ENCODE peak calls at places on chromosomes 13 and 19, in four cellular contexts. One of them, this sample, is unnamed. For H3K9me3, the result is how much of the 10 kb centered on the place peaks cover.

GRCh38 chr13:110644892-110645521 is 29.7 kb downstream of the NAXD start:
- DNase-seq in CD8-positive, alpha-beta memory T cell: peak
- DNase-seq in upper lobe of right lung: peak
- DNase-seq in tibial artery: peak
- DNase-seq in this sample: peak

GRCh38 chr19:28864577-28865042 is 348.3 kb downstream of the UQCRFS1 start:
- DNase-seq in CD8-positive, alpha-beta memory T cell: no peak
- DNase-seq in upper lobe of right lung: no peak
- DNase-seq in tibial artery: no peak
- DNase-seq in this sample: peak

GRCh38 chr19:33446156-33446917 is 72.8 kb downstream of the CEBPG start:
- DNase-seq in CD8-positive, alpha-beta memory T cell: no peak
- DNase-seq in upper lobe of right lung: peak
- DNase-seq in tibial artery: no peak
- DNase-seq in this sample: peak

GRCh38 chr19:31226536-31226935 is 122.7 kb downstream of the TSHZ3 start:
- DNase-seq in tibial artery: no peak
- DNase-seq in upper lobe of right lung: no peak
- DNase-seq in CD8-positive, alpha-beta memory T cell: no peak
- DNase-seq in this sample: no peak

GRCh38 chr19:5914358-5914774 is 312 bp downstream of the CAPS start:
- DNase-seq in tibial artery: no peak
- DNase-seq in CD8-positive, alpha-beta memory T cell: no peak
- DNase-seq in upper lobe of right lung: no peak
- DNase-seq in this sample: no peak

GRCh38 chr19:34131100-34131499 is 41.2 kb upstream of the LSM14A start:
- DNase-seq in CD8-positive, alpha-beta memory T cell: no peak
- DNase-seq in tibial artery: no peak
- DNase-seq in upper lobe of right lung: no peak
- DNase-seq in this sample: no peak

GRCh38 chr13:44274838-44275237 is 98.8 kb upstream of the SERP2 start:
- DNase-seq in tibial artery: no peak
- DNase-seq in upper lobe of right lung: no peak
- DNase-seq in CD8-positive, alpha-beta memory T cell: peak
- DNase-seq in this sample: no peak

GRCh38 chr13:33032037-33032625 is 15.9 kb downstream of the KL start:
- DNase-seq in upper lobe of right lung: peak
- DNase-seq in CD8-positive, alpha-beta memory T cell: no peak
- DNase-seq in tibial artery: no peak
- DNase-seq in this sample: peak

GRCh38 chr13:96900992-96901391 is 93.3 kb downstream of the OXGR1 start:
- DNase-seq in tibial artery: no peak
- DNase-seq in upper lobe of right lung: no peak
- DNase-seq in CD8-positive, alpha-beta memory T cell: no peak
- DNase-seq in this sample: no peak

GRCh38 chr13:25571237-25571636 is 199.5 kb downstream of the ATP8A2 start:
- DNase-seq in tibial artery: no peak
- DNase-seq in CD8-positive, alpha-beta memory T cell: no peak
- DNase-seq in upper lobe of right lung: no peak
- DNase-seq in this sample: no peak

GRCh38 chr13:113243847-113244246 is 34.4 kb downstream of the CUL4A start:
- DNase-seq in CD8-positive, alpha-beta memory T cell: no peak
- DNase-seq in upper lobe of right lung: no peak
- DNase-seq in tibial artery: no peak
- DNase-seq in this sample: no peak

GRCh38 chr19:13637664-13638063 is 126.7 kb upstream of the MRI1 start:
- DNase-seq in CD8-positive, alpha-beta memory T cell: no peak
- DNase-seq in upper lobe of right lung: no peak
- DNase-seq in tibial artery: no peak
- DNase-seq in this sample: no peak

GRCh38 chr19:834216-834615 is 6.6 kb downstream of the AZU1 start:
- DNase-seq in CD8-positive, alpha-beta memory T cell: no peak
- DNase-seq in upper lobe of right lung: no peak
- DNase-seq in tibial artery: no peak
- DNase-seq in this sample: no peak

GRCh38 chr19:13763300-13763699 is 1.0 kb upstream of the MRI1 start:
- DNase-seq in tibial artery: no peak
- DNase-seq in CD8-positive, alpha-beta memory T cell: no peak
- DNase-seq in upper lobe of right lung: no peak
- DNase-seq in this sample: no peak

GRCh38 chr13:32881792-32882175 is 134.4 kb upstream of the KL start:
- DNase-seq in CD8-positive, alpha-beta memory T cell: no peak
- DNase-seq in upper lobe of right lung: no peak
- DNase-seq in tibial artery: no peak
- DNase-seq in this sample: no peak

GRCh38 chr19:35247526-35248309 is 1.1 kb upstream of the LSR start:
- DNase-seq in tibial artery: no peak
- DNase-seq in CD8-positive, alpha-beta memory T cell: peak
- DNase-seq in upper lobe of right lung: peak
- DNase-seq in this sample: no peak

GRCh38 chr19:2923510-2923909 is 21.3 kb downstream of the ZNF77 start:
- DNase-seq in CD8-positive, alpha-beta memory T cell: no peak
- DNase-seq in tibial artery: no peak
- DNase-seq in upper lobe of right lung: no peak
- DNase-seq in this sample: no peak

GRCh38 chr19:4277051-4277700 is 1.9 kb upstream of the SHD start:
- DNase-seq in upper lobe of right lung: no peak
- DNase-seq in tibial artery: no peak
- DNase-seq in CD8-positive, alpha-beta memory T cell: no peak
- DNase-seq in this sample: no peak

GRCh38 chr19:30240904-30241695 is 131.1 kb upstream of the ZNF536 start:
- DNase-seq in upper lobe of right lung: no peak
- DNase-seq in tibial artery: no peak
- DNase-seq in CD8-positive, alpha-beta memory T cell: no peak
- DNase-seq in this sample: no peak

GRCh38 chr19:33245948-33246728 is 20.5 kb upstream of the SLC7A10 start:
- DNase-seq in tibial artery: no peak
- DNase-seq in upper lobe of right lung: no peak
- DNase-seq in CD8-positive, alpha-beta memory T cell: no peak
- DNase-seq in this sample: peak

GRCh38 chr13:83057119-83057518 is 825.2 kb downstream of the SLITRK1 start:
- DNase-seq in upper lobe of right lung: no peak
- DNase-seq in CD8-positive, alpha-beta memory T cell: no peak
- DNase-seq in tibial artery: no peak
- DNase-seq in this sample: no peak

GRCh38 chr13:39586142-39586541 is 16.9 kb downstream of the LHFPL6 start:
- DNase-seq in upper lobe of right lung: no peak
- DNase-seq in CD8-positive, alpha-beta memory T cell: no peak
- DNase-seq in tibial artery: no peak
- DNase-seq in this sample: no peak

GRCh38 chr13:31437975-31438374 is 238.2 kb downstream of the B3GLCT start:
- DNase-seq in CD8-positive, alpha-beta memory T cell: no peak
- DNase-seq in tibial artery: no peak
- DNase-seq in upper lobe of right lung: no peak
- DNase-seq in this sample: no peak

GRCh38 chr19:18203408-18203862 is 407 bp downstream of the RAB3A start:
- DNase-seq in upper lobe of right lung: peak
- DNase-seq in tibial artery: peak
- DNase-seq in CD8-positive, alpha-beta memory T cell: peak
- DNase-seq in this sample: peak

GRCh38 chr19:4173479-4174211 is 8.7 kb downstream of the SIRT6 start:
- DNase-seq in upper lobe of right lung: no peak
- DNase-seq in tibial artery: no peak
- DNase-seq in CD8-positive, alpha-beta memory T cell: no peak
- DNase-seq in this sample: no peak

GRCh38 chr19:30744741-30745475 is 372.7 kb downstream of the ZNF536 start:
- DNase-seq in upper lobe of right lung: no peak
- DNase-seq in tibial artery: no peak
- DNase-seq in CD8-positive, alpha-beta memory T cell: no peak
- DNase-seq in this sample: no peak

GRCh38 chr13:99376132-99376531 is 68.9 kb upstream of the GPR183 start:
- DNase-seq in CD8-positive, alpha-beta memory T cell: no peak
- DNase-seq in tibial artery: peak
- DNase-seq in upper lobe of right lung: no peak
- DNase-seq in this sample: no peak
- H3K9me3 ChIP-seq in CD8-positive, alpha-beta memory T cell: under half
- H3K9me3 ChIP-seq in tibial artery: under half
- H3K9me3 ChIP-seq in upper lobe of right lung: under half
- H3K9me3 ChIP-seq in this sample: under half

DNA sequence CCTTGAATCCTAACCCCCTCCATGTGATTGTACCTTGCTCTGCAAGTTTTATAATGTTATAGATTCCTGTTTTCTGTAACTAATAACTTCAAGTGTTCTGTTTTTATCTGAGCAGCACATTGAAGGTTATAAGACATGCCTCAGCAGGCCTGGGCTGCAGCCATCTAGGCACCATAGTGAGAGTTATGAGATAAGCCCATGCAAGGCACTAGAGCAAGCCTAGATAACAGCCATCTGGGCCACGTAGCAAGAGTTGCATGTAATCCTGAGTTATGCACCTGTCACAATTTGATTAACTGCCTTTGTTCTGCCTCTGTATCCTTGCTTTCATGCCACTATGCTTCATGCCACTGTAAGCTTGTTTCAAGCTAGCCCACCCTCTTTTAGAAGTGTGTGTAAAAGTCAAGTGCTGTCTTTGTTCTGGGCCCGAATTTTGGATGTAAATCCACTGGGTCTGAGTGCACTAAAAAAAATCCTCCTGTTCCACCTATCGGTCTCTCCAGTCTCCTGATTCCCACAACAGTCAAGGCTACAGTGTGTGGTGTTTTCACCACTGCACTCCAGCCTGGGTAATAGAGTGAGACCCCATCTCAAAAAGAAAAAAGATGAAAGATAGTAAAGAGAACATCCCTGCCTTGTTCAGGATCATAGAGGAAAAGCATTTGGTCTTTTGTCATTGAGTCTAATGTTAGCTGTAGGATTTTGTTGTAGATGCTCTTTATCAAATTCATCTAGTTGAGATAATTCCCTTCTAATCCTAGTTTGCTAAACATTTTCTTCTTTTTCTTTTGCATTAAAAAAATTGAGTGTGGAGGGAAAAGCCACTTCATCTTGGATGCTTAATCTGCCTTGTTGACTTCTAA is 16.1 kb upstream of the KBTBD6 start:
- DNase-seq in tibial artery: no peak
- DNase-seq in CD8-positive, alpha-beta memory T cell: no peak
- DNase-seq in upper lobe of right lung: no peak
- DNase-seq in this sample: no peak
- H3K9me3 ChIP-seq in tibial artery: under half
- H3K9me3 ChIP-seq in CD8-positive, alpha-beta memory T cell: under half
- H3K9me3 ChIP-seq in upper lobe of right lung: under half
- H3K9me3 ChIP-seq in this sample: half or more

GRCh38 chr13:18998389-18998788 is 183.2 kb downstream of the TUBA3C start:
- DNase-seq in CD8-positive, alpha-beta memory T cell: no peak
- DNase-seq in tibial artery: no peak
- DNase-seq in upper lobe of right lung: no peak
- DNase-seq in this sample: no peak

GRCh38 chr13:18993884-18994660 is 187.6 kb downstream of the TUBA3C start:
- DNase-seq in upper lobe of right lung: no peak
- DNase-seq in CD8-positive, alpha-beta memory T cell: no peak
- DNase-seq in tibial artery: no peak
- DNase-seq in this sample: no peak

GRCh38 chr13:18995259-18995873 is 186.3 kb downstream of the TUBA3C start:
- DNase-seq in CD8-positive, alpha-beta memory T cell: no peak
- DNase-seq in tibial artery: no peak
- DNase-seq in upper lobe of right lung: no peak
- DNase-seq in this sample: no peak

GRCh38 chr13:18996627-18997051 is 185.0 kb downstream of the TUBA3C start:
- DNase-seq in tibial artery: no peak
- DNase-seq in CD8-positive, alpha-beta memory T cell: no peak
- DNase-seq in upper lobe of right lung: no peak
- DNase-seq in this sample: no peak

DNA sequence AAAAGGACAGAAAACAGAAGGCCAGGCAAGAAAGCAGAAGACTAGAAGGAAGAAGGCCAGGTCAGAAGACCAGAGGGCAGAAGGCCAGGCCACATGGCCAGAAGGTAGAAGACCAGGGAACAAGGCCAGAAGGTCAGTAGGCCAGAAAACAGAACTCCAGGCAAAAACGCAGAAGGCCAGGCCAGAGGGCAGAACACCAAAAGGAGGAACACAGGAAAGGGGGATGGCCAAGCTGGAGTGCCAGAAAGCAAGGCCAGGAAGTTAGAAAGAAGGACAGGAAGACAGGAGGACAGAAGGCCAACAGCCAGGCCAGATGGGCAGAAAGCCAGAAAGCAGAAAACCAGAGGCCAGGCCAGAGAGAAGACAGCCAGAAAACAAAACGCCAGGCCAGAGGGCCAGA is 185.4 kb downstream of the TUBA3C start:
- DNase-seq in tibial artery: no peak
- DNase-seq in CD8-positive, alpha-beta memory T cell: no peak
- DNase-seq in upper lobe of right lung: no peak
- DNase-seq in this sample: no peak
- H3K9me3 ChIP-seq in tibial artery: under half
- H3K9me3 ChIP-seq in CD8-positive, alpha-beta memory T cell: under half
- H3K9me3 ChIP-seq in upper lobe of right lung: under half
- H3K9me3 ChIP-seq in this sample: half or more

DNA sequence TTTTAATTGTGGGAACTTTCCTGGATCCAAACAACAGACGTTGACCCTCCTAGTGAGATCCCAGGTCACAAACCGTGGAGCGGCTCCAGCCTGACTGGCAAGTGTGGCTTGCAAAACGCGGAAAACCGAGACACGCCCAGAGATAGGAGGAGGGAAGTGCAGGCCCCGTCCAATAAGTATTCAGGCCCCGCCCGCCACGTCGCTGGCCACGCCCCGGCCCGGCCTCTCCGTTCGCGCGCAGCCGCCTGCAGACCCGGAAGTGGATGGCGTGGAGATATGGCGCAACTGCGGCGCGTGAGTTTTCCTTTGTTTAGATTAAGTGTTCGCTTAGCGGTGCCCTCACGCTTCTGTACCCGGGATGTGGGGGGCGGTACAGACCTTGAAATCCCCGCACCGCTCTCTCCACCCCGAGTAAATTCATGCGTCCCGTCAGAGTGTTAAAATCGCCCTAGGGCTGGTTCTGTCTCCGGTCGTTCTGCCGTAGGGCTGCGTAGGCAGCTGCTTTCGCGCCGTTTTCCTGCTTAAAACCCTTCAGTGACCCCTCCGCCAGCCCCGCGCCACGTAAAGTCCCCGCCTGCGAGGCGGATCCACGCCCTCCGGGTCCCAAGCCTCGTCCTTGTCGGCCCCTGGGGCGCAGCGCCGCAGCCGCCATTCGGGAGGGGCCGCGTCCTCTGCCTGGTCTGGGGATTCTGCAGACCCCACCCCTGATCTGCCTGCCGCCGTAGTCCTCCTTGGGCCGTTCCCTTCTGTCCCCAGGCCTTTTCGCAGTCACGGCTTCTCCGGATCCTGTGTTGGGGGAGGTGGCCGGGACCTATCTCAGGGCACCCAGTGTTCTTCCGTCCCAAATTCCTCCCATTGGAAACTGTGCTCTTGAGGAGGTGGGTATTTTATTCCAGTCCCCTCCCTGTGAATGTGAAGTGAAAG is at the start of gene ZNF766:
- DNase-seq in upper lobe of right lung: peak
- DNase-seq in tibial artery: peak
- DNase-seq in CD8-positive, alpha-beta memory T cell: peak
- DNase-seq in this sample: peak
- H3K9me3 ChIP-seq in upper lobe of right lung: under half
- H3K9me3 ChIP-seq in tibial artery: under half
- H3K9me3 ChIP-seq in CD8-positive, alpha-beta memory T cell: under half
- H3K9me3 ChIP-seq in this sample: under half

GRCh38 chr19:15894359-15894758 is 3.5 kb downstream of the CYP4F2 start:
- DNase-seq in upper lobe of right lung: no peak
- DNase-seq in CD8-positive, alpha-beta memory T cell: no peak
- DNase-seq in tibial artery: no peak
- DNase-seq in this sample: no peak
- H3K9me3 ChIP-seq in upper lobe of right lung: under half
- H3K9me3 ChIP-seq in CD8-positive, alpha-beta memory T cell: under half
- H3K9me3 ChIP-seq in tibial artery: under half
- H3K9me3 ChIP-seq in this sample: under half

GRCh38 chr19:21519488-21519887 is 14.1 kb downstream of the ZNF429 start:
- DNase-seq in CD8-positive, alpha-beta memory T cell: no peak
- DNase-seq in tibial artery: no peak
- DNase-seq in upper lobe of right lung: no peak
- DNase-seq in this sample: no peak
- H3K9me3 ChIP-seq in CD8-positive, alpha-beta memory T cell: under half
- H3K9me3 ChIP-seq in tibial artery: under half
- H3K9me3 ChIP-seq in upper lobe of right lung: under half
- H3K9me3 ChIP-seq in this sample: half or more